ENCODE peak calls at places on chromosomes 13 and 19, in ten cellular contexts. W is GM23338, D is cardiac muscle cell, O is psoas muscle, S is right lobe of liver, A is neural progenitor cell, X is HepG2, K is transverse colon, Z is IMR-90, L is lower lobe of right lung. E is an unnamed sample. For H3K36me3, the result is how much of the 10 kb centered on the place peaks cover.

GRCh38 chr13:41960195-41960699 is 662 bp downstream of the VWA8 start:
- DNase-seq in W (peak), D (peak), O (no peak), S (peak), A (no peak), X (peak), K (peak), Z (peak), L (no peak), E (peak)

GRCh38 chr19:11025997-11026396 is 63.3 kb upstream of the LDLR start:
- DNase-seq in W (no peak), D (no peak), O (no peak), S (no peak), A (no peak), X (no peak), K (no peak), Z (no peak), L (no peak), E (no peak)

GRCh38 chr19:33509774-33510173 is 11.8 kb downstream of the PEPD start:
- DNase-seq in W (no peak), D (no peak), O (no peak), S (no peak), A (no peak), X (no peak), K (no peak), Z (no peak), L (no peak), E (no peak)

GRCh38 chr13:26784704-26785639 is 24.4 kb upstream of the GPR12 start:
- DNase-seq in W (peak), D (no peak), O (no peak), S (no peak), A (peak), X (no peak), K (peak), Z (no peak), L (no peak), E (no peak)

GRCh38 chr13:104953588-104953987 is 1581.9 kb downstream of the EFNB2 start:
- DNase-seq in W (no peak), D (peak), O (no peak), S (no peak), A (no peak), X (no peak), K (no peak), Z (no peak), L (no peak), E (no peak)

GRCh38 chr13:60230593-60230992 is 66.9 kb upstream of the DIAPH3 start:
- DNase-seq in W (no peak), D (peak), O (no peak), S (no peak), A (no peak), X (no peak), K (no peak), Z (peak), L (no peak), E (no peak)

GRCh38 chr13:41596190-41596589 is 138.8 kb downstream of the RGCC start:
- DNase-seq in W (no peak), D (peak), O (no peak), S (no peak), A (no peak), X (no peak), K (no peak), Z (peak), L (no peak), E (no peak)

GRCh38 chr13:22455036-22455435 is 725.7 kb upstream of the SGCG start:
- DNase-seq in W (no peak), D (no peak), O (no peak), S (no peak), A (no peak), X (no peak), K (no peak), Z (no peak), L (no peak), E (no peak)

GRCh38 chr19:57566396-57567256 is 7.0 kb upstream of the ZNF550 start:
- DNase-seq in W (peak), D (peak), O (no peak), S (no peak), A (peak), X (no peak), K (no peak), Z (peak), L (no peak), E (no peak)

GRCh38 chr19:19106061-19106551 is 32.2 kb downstream of the TMEM161A start:
- DNase-seq in W (peak), D (peak), O (no peak), S (peak), A (peak), X (no peak), K (no peak), Z (no peak), L (no peak), E (no peak)

GRCh38 chr19:29714371-29714952 is 599 bp downstream of the C19orf12 start:
- DNase-seq in W (no peak), D (no peak), O (no peak), S (no peak), A (no peak), X (no peak), K (no peak), Z (no peak), L (no peak), E (no peak)

GRCh38 chr19:41013359-41013758 is 22.3 kb downstream of the CYP2B6 start:
- DNase-seq in W (no peak), D (no peak), O (no peak), S (no peak), A (no peak), X (no peak), K (no peak), Z (no peak), L (no peak), E (no peak)

GRCh38 chr19:31127132-31127967 is 221.9 kb downstream of the TSHZ3 start:
- DNase-seq in W (no peak), D (peak), O (no peak), S (no peak), A (no peak), X (no peak), K (peak), Z (peak), L (no peak), E (no peak)

GRCh38 chr13:38662362-38662761 is 24.5 kb upstream of the FREM2 start:
- DNase-seq in W (peak), D (peak), O (no peak), S (no peak), A (no peak), X (no peak), K (no peak), Z (peak), L (no peak), E (no peak)

DNA sequence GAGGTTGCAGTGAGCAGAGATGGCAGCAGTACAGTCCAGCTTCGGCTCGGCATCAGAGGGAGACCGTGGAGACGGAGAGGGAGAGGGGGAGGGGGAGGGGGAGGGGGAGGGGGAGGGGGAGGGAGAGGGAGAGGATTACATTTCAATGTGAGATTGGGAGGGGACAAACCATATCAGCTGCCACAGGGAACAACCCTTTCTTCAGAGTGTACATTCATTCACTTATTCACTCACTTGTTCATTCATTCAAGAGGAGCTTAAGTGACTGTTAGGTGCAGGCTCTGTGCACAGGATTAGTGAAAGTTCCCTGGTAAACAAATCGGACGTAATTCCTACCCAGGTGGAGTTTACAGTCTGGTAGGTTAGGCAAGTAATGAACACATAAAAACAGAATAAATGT is 65.6 kb upstream of the MEDAG start:
- DNase-seq in W (no peak), D (no peak), O (no peak), S (no peak), A (no peak), X (no peak), K (no peak), Z (no peak), L (no peak), E (no peak)
- H3K36me3 ChIP-seq in W (under half), D (under half), O (under half), S (under half), A (under half), X (under half), K (under half), Z (under half), L (under half), E (under half)

GRCh38 chr13:49936085-49936942 is at the start of gene SPRYD7:
- DNase-seq in W (peak), D (peak), O (peak), S (peak), A (peak), X (peak), K (peak), Z (peak), L (peak), E (peak)

GRCh38 chr13:49935171-49936084 is 712 bp downstream of the SPRYD7 start:
- DNase-seq in W (peak), D (peak), O (no peak), S (no peak), A (peak), X (peak), K (peak), Z (peak), L (peak), E (peak)

GRCh38 chr13:49938274-49938673 is 2.1 kb upstream of the SPRYD7 start:
- DNase-seq in W (no peak), D (no peak), O (no peak), S (no peak), A (no peak), X (peak), K (peak), Z (no peak), L (no peak), E (no peak)

GRCh38 chr13:49936943-49937273 is 768 bp upstream of the SPRYD7 start:
- DNase-seq in W (peak), D (peak), O (peak), S (no peak), A (peak), X (no peak), K (no peak), Z (no peak), L (no peak), E (no peak)

DNA sequence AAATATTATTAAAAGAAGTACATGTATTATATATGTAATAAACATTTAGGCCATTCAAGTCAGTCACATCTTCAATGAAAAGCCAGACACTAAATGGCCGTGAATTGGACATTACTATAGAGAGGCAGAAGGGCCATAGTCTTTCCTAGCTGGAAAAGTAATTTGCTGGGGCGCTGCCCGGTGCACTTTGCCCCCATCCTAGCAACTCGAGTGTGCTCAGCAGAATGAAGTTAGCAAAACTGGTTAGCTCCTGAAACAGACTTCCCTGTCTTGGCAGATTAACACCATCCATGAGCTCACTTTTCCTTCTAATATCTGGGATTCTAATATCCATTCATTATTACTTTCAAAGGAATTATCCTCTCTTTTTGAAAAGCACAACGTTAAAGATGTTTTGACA is 2.8 kb upstream of the SPRYD7 start:
- DNase-seq in W (no peak), D (no peak), O (no peak), S (peak), A (no peak), X (peak), K (peak), Z (no peak), L (no peak), E (peak)
- H3K27ac ChIP-seq in W (no peak), D (no peak), O (no peak), S (peak), A (no peak), X (no peak), K (peak), Z (no peak), L (no peak), E (peak)

DNA sequence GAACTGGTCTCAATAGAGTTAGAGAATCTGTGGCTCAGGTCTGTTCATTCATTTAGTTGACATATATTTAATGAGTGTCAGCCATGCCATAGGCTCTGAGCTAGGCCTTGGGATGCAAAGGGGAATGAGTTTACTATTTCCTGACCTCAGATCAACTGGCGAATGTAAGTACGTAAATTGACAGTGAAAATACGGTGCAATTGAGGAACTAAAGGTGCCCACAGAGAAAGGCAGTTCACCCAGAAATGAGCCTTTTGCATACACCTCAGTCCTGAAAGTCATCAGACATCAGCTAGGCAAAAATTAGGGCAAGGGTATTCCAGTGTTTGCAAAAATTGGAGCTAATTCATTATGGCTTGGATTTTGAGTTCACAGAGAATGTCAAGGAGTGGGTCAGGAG is 20.6 kb upstream of the UPF3A start:
- DNase-seq in W (no peak), D (no peak), O (no peak), S (no peak), A (no peak), X (no peak), K (no peak), Z (no peak), L (no peak), E (no peak)
- H3K36me3 ChIP-seq in W (half or more), D (half or more), O (half or more), S (half or more), A (under half), X (half or more), K (under half), Z (under half), L (half or more), E (under half)

GRCh38 chr19:2239771-2240770 is 3.4 kb downstream of the SF3A2 start:
- DNase-seq in W (peak), D (peak), O (no peak), S (no peak), A (peak), X (no peak), K (no peak), Z (peak), L (no peak), E (peak)

GRCh38 chr19:2237051-2237868 is 636 bp downstream of the SF3A2 start:
- DNase-seq in W (no peak), D (no peak), O (no peak), S (no peak), A (no peak), X (no peak), K (no peak), Z (no peak), L (no peak), E (no peak)

GRCh38 chr19:2240881-2241760 is 4.5 kb downstream of the SF3A2 start:
- DNase-seq in W (no peak), D (no peak), O (no peak), S (no peak), A (no peak), X (no peak), K (no peak), Z (no peak), L (peak), E (peak)

GRCh38 chr19:2237869-2238153 is 1.2 kb downstream of the SF3A2 start:
- DNase-seq in W (no peak), D (no peak), O (no peak), S (no peak), A (no peak), X (no peak), K (no peak), Z (no peak), L (no peak), E (no peak)

GRCh38 chr19:2239173-2239572 is 2.5 kb downstream of the SF3A2 start:
- DNase-seq in W (no peak), D (peak), O (no peak), S (no peak), A (no peak), X (no peak), K (no peak), Z (no peak), L (no peak), E (no peak)
- H3K27ac ChIP-seq in W (peak), D (no peak), O (peak), S (no peak), A (no peak), X (peak), K (peak), Z (peak), L (peak), E (no peak)

GRCh38 chr19:49542446-49542845 is 14.6 kb downstream of the RCN3 start:
- DNase-seq in W (no peak), D (no peak), O (no peak), S (no peak), A (no peak), X (no peak), K (no peak), Z (no peak), L (no peak), E (no peak)

GRCh38 chr19:49536921-49537462 is 9.2 kb downstream of the RCN3 start:
- DNase-seq in W (no peak), D (no peak), O (no peak), S (no peak), A (no peak), X (no peak), K (no peak), Z (no peak), L (no peak), E (no peak)

GRCh38 chr19:49541914-49542313 is 14.1 kb downstream of the RCN3 start:
- DNase-seq in W (no peak), D (no peak), O (no peak), S (no peak), A (no peak), X (no peak), K (no peak), Z (no peak), L (no peak), E (no peak)

GRCh38 chr19:49539192-49539952 is 11.6 kb downstream of the RCN3 start:
- DNase-seq in W (no peak), D (no peak), O (no peak), S (no peak), A (no peak), X (no peak), K (no peak), Z (no peak), L (no peak), E (no peak)

GRCh38 chr19:49538643-49539042 is 10.8 kb downstream of the RCN3 start:
- DNase-seq in W (no peak), D (no peak), O (no peak), S (no peak), A (no peak), X (no peak), K (no peak), Z (no peak), L (no peak), E (no peak)
- H3K36me3 ChIP-seq in W (under half), D (under half), O (under half), S (under half), A (under half), X (under half), K (under half), Z (under half), L (under half), E (under half)

E was measured in testis.